ENCODE peak calls at places on chromosomes 7 and 10, in nine cellular contexts. T is NT2/D1, K is GM23338, C is GM04504, B is substantia nigra, F is SJSA1, Q is left ventricle myocardium inferior, U is iPS-NIHi11, V is HTR-8/SVneo. I is an unnamed sample.

GRCh38 chr10:11107953-11108352 is 90.3 kb downstream of the CELF2 start:
- DNase-seq in T (no peak), K (peak; percentile 42), C (no peak), B (no peak), F (no peak), Q (no peak), U (no peak), V (no peak), I (no peak)

GRCh38 chr10:34821587-34822585 is 6.8 kb upstream of the PARD3 start:
- DNase-seq in T (no peak), K (no peak), C (no peak), B (no peak), F (no peak), Q (no peak), U (no peak), V (peak; percentile 80), I (no peak)

GRCh38 chr7:155802906-155803417 is 9.3 kb downstream of the SHH start:
- DNase-seq in T (no peak), K (peak; percentile 57), C (no peak), B (no peak), F (no peak), Q (no peak), U (no peak), V (no peak), I (no peak)

GRCh38 chr10:6086375-6087233 is 2.2 kb upstream of the RBM17 start:
- DNase-seq in T (no peak), K (peak; percentile 96), C (peak; percentile 64), B (peak; percentile 88), F (peak; percentile 35), Q (peak; percentile 91), U (peak; percentile 77), V (peak; percentile 60), I (peak; percentile 76)

GRCh38 chr10:59536151-59536550 is 173.5 kb downstream of the SLC16A9 start:
- DNase-seq in T (no peak), K (no peak), C (peak; percentile 73), B (no peak), F (no peak), Q (no peak), U (no peak), V (peak; percentile 5), I (no peak)

GRCh38 chr7:116122972-116123595 is 87.3 kb upstream of the TES start:
- DNase-seq in T (peak; percentile 9), K (peak; percentile 77), C (peak; percentile 3), B (no peak), F (peak; percentile 10), Q (no peak), U (peak; percentile 21), V (peak; percentile 1), I (peak; percentile 32)

GRCh38 chr7:2269468-2270460 is 27.7 kb downstream of the NUDT1 start:
- DNase-seq in T (peak; percentile 65), K (no peak), C (no peak), B (no peak), F (no peak), Q (no peak), U (no peak), V (peak; percentile 63), I (no peak)

GRCh38 chr10:92290076-92290836 is 622 bp downstream of the CPEB3 start:
- DNase-seq in T (no peak), K (peak; percentile 51), C (peak; percentile 24), B (peak; percentile 49), F (no peak), Q (peak; percentile 31), U (peak; percentile 42), V (peak; percentile 37), I (peak; percentile 32)

GRCh38 chr10:98276316-98276715 is 8.3 kb upstream of the LOXL4 start:
- DNase-seq in T (no peak), K (no peak), C (no peak), B (no peak), F (no peak), Q (no peak), U (no peak), V (no peak), I (no peak)